ENCODE peak calls at places on chromosomes 7 and 10, in six cellular contexts. R is neural progenitor cell, Q is OCI-LY7, C is PC-3, O is hepatocyte, Z is GM23338. B is an unnamed sample.

GRCh38 chr7:42319631-42320030 is 82.6 kb upstream of the GLI3 start:
- DNase-seq in Z (no peak), R (no peak), C (peak), Q (no peak), O (no peak), B (no peak)

GRCh38 chr10:89337493-89337892 is 9.7 kb downstream of the IFIT3 start:
- DNase-seq in C (no peak), O (no peak), R (no peak), Z (no peak), Q (no peak), B (peak)

GRCh38 chr7:836429-836828 is 4.2 kb downstream of the SUN1 start:
- DNase-seq in Z (peak), R (peak), O (peak), Q (no peak), C (no peak), B (peak)

GRCh38 chr7:33757563-33758165 is 147.7 kb upstream of the BMPER start:
- DNase-seq in C (peak), Q (peak), O (peak), Z (peak), R (peak), B (no peak)

GRCh38 chr7:39911167-39911566 is 38.9 kb upstream of the CDK13 start:
- DNase-seq in R (no peak), O (no peak), Q (no peak), Z (no peak), C (no peak), B (no peak)

GRCh38 chr10:33099748-33100147 is 141.7 kb upstream of the ITGB1 start:
- DNase-seq in Q (no peak), Z (no peak), O (no peak), C (no peak), R (no peak), B (no peak)

GRCh38 chr7:12771378-12771877 is 84.0 kb downstream of the ARL4A start:
- DNase-seq in Q (no peak), R (peak), C (no peak), Z (peak), O (no peak), B (no peak)

GRCh38 chr10:97012470-97012869 is 173.3 kb downstream of the SLIT1 start:
- DNase-seq in R (no peak), Z (no peak), Q (no peak), C (no peak), O (no peak), B (no peak)

GRCh38 chr7:37832194-37832593 is 16.2 kb upstream of the NME8 start:
- DNase-seq in Q (no peak), O (peak), R (no peak), C (peak), Z (no peak), B (no peak)

GRCh38 chr7:95687759-95688343 is 84.5 kb upstream of the DYNC1I1 start:
- DNase-seq in O (peak), Z (peak), Q (peak), C (peak), R (peak), B (peak)

GRCh38 chr7:66847879-66848810 is 72.9 kb upstream of the TMEM248 start:
- DNase-seq in Q (no peak), C (peak), Z (peak), O (peak), R (peak), B (no peak)

GRCh38 chr7:44068054-44068453 is 2.7 kb upstream of the PGAM2 start:
- DNase-seq in C (peak), Q (no peak), O (no peak), R (no peak), Z (no peak), B (no peak)

GRCh38 chr10:78861456-78862327 is 207.1 kb upstream of the ZMIZ1 start:
- DNase-seq in C (peak), Q (no peak), Z (no peak), R (no peak), O (peak), B (no peak)

DNA sequence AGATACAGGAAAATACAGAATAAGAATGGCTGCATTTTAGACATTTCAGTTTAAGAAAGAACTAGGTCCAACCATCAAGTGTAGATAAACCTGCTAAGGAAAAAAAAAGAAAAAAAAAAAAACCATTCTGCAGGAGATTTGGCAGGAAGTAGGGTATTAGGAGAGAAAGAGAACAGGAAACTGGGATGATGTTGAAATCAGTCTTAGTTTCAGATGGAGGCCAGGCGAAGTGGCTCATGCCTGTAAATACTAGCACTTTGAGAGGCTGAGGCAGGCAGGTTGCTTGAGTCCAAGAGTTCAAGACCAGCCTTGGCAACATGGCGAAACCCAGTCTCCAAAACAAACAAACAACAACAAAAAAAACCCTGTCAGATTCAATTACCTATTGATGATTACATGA is 120.2 kb downstream of the RAB11FIP2 start:
- DNase-seq in O (no peak), Q (no peak), Z (no peak), C (no peak), R (no peak), B (no peak)
- TF ChIP-seq EZH2phosphoT487 in O (no peak), Q (no peak), Z (no peak), C (no peak), R (no peak), B (no peak)

GRCh38 chr7:130841416-130841815 is 107.4 kb upstream of the KLF14 start:
- DNase-seq in C (no peak), Z (no peak), R (no peak), O (no peak), Q (peak), B (no peak)

GRCh38 chr7:130843703-130844102 is 109.7 kb upstream of the KLF14 start:
- DNase-seq in R (no peak), O (no peak), Q (no peak), Z (no peak), C (no peak), B (no peak)

GRCh38 chr7:130849604-130850003 is 115.6 kb upstream of the KLF14 start:
- DNase-seq in R (no peak), Q (no peak), Z (no peak), C (no peak), O (no peak), B (no peak)

GRCh38 chr7:130844811-130845580 is 111.0 kb upstream of the KLF14 start:
- DNase-seq in Q (no peak), O (no peak), C (peak), Z (no peak), R (no peak), B (peak)

GRCh38 chr7:130845581-130846085 is 111.6 kb upstream of the KLF14 start:
- DNase-seq in R (no peak), O (no peak), Q (no peak), C (peak), Z (no peak), B (peak)
- TF ChIP-seq EZH2phosphoT487 in R (no peak), O (no peak), Q (no peak), C (no peak), Z (no peak), B (no peak)

GRCh38 chr7:45983720-45984032 is 62.6 kb upstream of the IGFBP3 start:
- DNase-seq in R (no peak), C (no peak), Q (no peak), O (no peak), Z (no peak), B (no peak)

GRCh38 chr7:45980973-45981372 is 59.9 kb upstream of the IGFBP3 start:
- DNase-seq in R (no peak), Q (no peak), Z (no peak), C (peak), O (no peak), B (no peak)

GRCh38 chr7:45982132-45982531 is 61.1 kb upstream of the IGFBP3 start:
- DNase-seq in Q (no peak), C (no peak), O (no peak), R (no peak), Z (no peak), B (no peak)

GRCh38 chr7:45984386-45985295 is 63.6 kb upstream of the IGFBP3 start:
- DNase-seq in C (peak), R (no peak), O (no peak), Z (no peak), Q (no peak), B (no peak)

GRCh38 chr7:45982912-45983719 is 62.0 kb upstream of the IGFBP3 start:
- DNase-seq in R (no peak), O (no peak), C (no peak), Q (no peak), Z (no peak), B (no peak)
- TF ChIP-seq EZH2phosphoT487 in R (no peak), O (no peak), C (no peak), Q (no peak), Z (no peak), B (no peak)

GRCh38 chr7:117014099-117014656 is 60.9 kb downstream of the ST7 start:
- DNase-seq in Z (no peak), O (no peak), C (no peak), R (no peak), Q (no peak), B (no peak)
- TF ChIP-seq EZH2phosphoT487 in Z (no peak), O (no peak), C (no peak), R (no peak), Q (no peak), B (no peak)

DNA sequence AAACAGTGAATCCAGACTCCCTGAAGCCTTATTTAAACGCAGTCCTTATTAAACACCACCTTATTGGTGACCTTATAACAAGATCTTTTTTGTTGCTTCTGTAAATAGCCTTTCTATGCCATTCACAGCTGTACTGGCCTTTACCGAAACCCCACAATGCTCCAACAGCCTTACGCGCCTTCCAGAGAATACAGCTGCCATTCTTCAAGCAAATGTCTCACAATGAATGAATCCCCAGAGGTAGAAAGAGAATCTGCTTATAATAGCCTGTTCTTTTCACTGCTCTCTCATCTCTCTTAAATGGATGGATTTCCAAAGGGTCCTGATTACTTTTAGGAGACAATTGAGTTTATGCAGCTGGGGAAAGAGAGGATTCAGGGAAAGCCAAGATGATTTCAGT is 183.0 kb upstream of the PDE1C start:
- DNase-seq in C (no peak), R (peak), O (no peak), Z (no peak), Q (no peak), B (no peak)
- TF ChIP-seq EZH2phosphoT487 in C (no peak), R (peak), O (no peak), Z (no peak), Q (no peak), B (no peak)

GRCh38 chr10:61136151-61136550 is 192.2 kb upstream of the RHOBTB1 start:
- DNase-seq in Q (no peak), O (no peak), R (no peak), C (peak), Z (peak), B (no peak)

GRCh38 chr10:61142987-61143386 is 199.0 kb upstream of the RHOBTB1 start:
- DNase-seq in R (no peak), C (no peak), Z (no peak), Q (no peak), O (no peak), B (no peak)

GRCh38 chr10:61138728-61139127 is 194.7 kb upstream of the RHOBTB1 start:
- DNase-seq in R (no peak), Q (no peak), O (no peak), C (no peak), Z (no peak), B (no peak)

GRCh38 chr10:61139230-61139928 is 195.4 kb upstream of the RHOBTB1 start:
- DNase-seq in C (no peak), R (no peak), Z (no peak), O (no peak), Q (no peak), B (no peak)

DNA sequence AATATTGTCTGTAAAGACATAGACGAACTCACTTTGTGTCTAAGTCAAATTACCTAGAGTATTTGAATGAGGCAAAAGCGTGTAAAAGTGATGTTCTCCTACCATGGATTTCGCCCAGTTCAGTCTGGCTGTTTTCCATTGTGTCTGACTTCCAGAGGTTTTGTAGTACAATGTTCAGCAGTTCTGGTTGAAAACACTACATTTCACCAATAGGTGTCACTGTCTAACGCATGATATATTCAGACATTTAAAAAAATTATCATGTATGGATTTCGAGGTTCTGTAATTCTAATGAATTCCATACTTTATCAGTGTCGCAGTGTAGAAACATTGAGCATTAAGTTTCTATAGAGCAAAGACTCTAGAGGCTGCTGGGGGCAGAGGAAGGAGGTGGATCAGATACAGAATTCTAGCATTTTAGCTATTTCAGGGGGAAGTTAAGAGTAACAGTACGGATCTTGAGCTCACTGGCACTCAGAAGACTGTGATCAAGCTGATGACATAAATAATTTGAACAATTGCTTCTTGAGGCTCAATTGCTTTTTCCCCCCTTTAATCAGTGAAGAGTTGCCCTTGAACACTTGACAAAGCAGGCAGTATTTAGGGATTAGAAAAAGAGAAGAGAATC is 196.9 kb upstream of the RHOBTB1 start:
- DNase-seq in Q (peak), R (peak), O (peak), Z (peak), C (peak), B (peak)
- TF ChIP-seq EZH2phosphoT487 in Q (no peak), R (no peak), O (no peak), Z (no peak), C (no peak), B (no peak)

GRCh38 chr7:129143724-129144094 is 798 bp upstream of the TSPAN33 start:
- DNase-seq in O (no peak), R (peak), C (no peak), Q (no peak), Z (no peak), B (no peak)

GRCh38 chr7:129146237-129146979 is 1.9 kb downstream of the TSPAN33 start:
- DNase-seq in C (no peak), Z (no peak), O (no peak), R (no peak), Q (peak), B (no peak)

GRCh38 chr7:129147723-129148122 is 3.2 kb downstream of the TSPAN33 start:
- DNase-seq in O (no peak), Q (no peak), C (no peak), Z (no peak), R (no peak), B (no peak)

GRCh38 chr7:129144095-129144833 is at the start of gene TSPAN33:
- DNase-seq in O (peak), C (peak), Q (peak), R (peak), Z (peak), B (peak)

GRCh38 chr7:129144834-129145668 is 544 bp downstream of the TSPAN33 start:
- DNase-seq in Z (peak), C (no peak), R (no peak), Q (no peak), O (no peak), B (no peak)
- TF ChIP-seq EZH2phosphoT487 in Z (no peak), C (no peak), R (no peak), Q (no peak), O (no peak), B (no peak)

GRCh38 chr10:128061306-128062300 is 64.6 kb downstream of the MKI67 start:
- DNase-seq in O (no peak), Q (no peak), R (no peak), C (no peak), Z (no peak), B (no peak)

GRCh38 chr10:128059266-128059850 is 66.9 kb downstream of the MKI67 start:
- DNase-seq in O (no peak), Q (no peak), R (no peak), Z (no peak), C (no peak), B (no peak)

GRCh38 chr10:128058746-128059125 is 67.5 kb downstream of the MKI67 start:
- DNase-seq in Q (no peak), R (no peak), C (no peak), O (no peak), Z (no peak), B (no peak)

GRCh38 chr10:128060341-128060851 is 65.8 kb downstream of the MKI67 start:
- DNase-seq in O (no peak), C (no peak), Z (no peak), R (no peak), Q (no peak), B (no peak)

GRCh38 chr10:128059915-128060314 is 66.3 kb downstream of the MKI67 start:
- DNase-seq in C (no peak), O (no peak), Z (no peak), Q (no peak), R (no peak), B (no peak)
- TF ChIP-seq EZH2phosphoT487 in C (no peak), O (no peak), Z (no peak), Q (no peak), R (no peak), B (no peak)

DNA sequence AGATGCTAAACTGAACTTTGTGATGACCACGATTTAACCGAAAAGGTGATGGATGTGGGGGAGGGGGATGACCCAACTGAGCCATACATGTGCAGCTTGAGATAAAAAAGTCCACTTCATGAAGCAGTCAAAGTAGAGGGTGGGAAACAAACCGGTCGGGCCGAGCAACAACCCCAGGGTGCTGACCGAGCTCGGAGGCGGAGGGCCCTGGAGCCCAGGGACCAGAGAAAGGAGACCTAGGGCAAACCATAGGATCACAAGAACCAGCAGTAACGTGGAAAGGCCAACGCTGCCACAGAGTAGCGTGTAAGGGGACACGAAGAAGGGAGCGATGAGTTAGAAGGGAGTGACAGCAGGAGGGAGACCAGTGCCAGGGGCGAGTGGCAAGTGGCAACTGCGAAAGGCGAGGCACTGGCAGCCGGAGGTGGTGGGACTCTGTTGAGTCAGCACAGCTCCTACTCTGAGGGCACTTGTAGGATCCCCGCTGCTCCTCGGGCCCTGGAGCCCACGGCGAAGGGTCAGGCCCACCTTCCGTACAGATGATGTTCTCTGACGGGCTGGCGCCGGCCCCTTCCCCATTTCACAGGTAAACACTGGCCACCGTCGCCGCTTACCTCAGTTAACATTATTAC is 508 bp downstream of the SNX13 start:
- DNase-seq in R (peak), Q (peak), O (peak), Z (peak), C (peak), B (no peak)
- TF ChIP-seq EZH2phosphoT487 in R (no peak), Q (no peak), O (no peak), Z (no peak), C (no peak), B (no peak)

B was measured in HCT116.